ENCODE peak calls at places on chromosomes 4 and X, in five cellular contexts. One of them, this sample, is unnamed.

GRCh38 chrX:69077895-69078455 is 87.3 kb downstream of the PJA1 start:
- DNase-seq in A549: no peak
- DNase-seq in Panc1: no peak
- DNase-seq in upper lobe of right lung: no peak
- DNase-seq in heart right ventricle: no peak
- DNase-seq in this sample: no peak

GRCh38 chr4:37653601-37654000 is 32.6 kb downstream of the RELL1 start:
- DNase-seq in Panc1: no peak
- DNase-seq in heart right ventricle: no peak
- DNase-seq in upper lobe of right lung: no peak
- DNase-seq in A549: no peak
- DNase-seq in this sample: no peak

GRCh38 chr4:24091632-24092240 is 201.9 kb upstream of the PPARGC1A start:
- DNase-seq in heart right ventricle: no peak
- DNase-seq in upper lobe of right lung: no peak
- DNase-seq in Panc1: no peak
- DNase-seq in A549: no peak
- DNase-seq in this sample: no peak

GRCh38 chrX:119118780-119119395 is 8.7 kb downstream of the KIAA1210 start:
- DNase-seq in A549: peak
- DNase-seq in upper lobe of right lung: no peak
- DNase-seq in Panc1: peak
- DNase-seq in heart right ventricle: peak
- DNase-seq in this sample: peak

GRCh38 chr4:101910786-101911373 is 120.3 kb downstream of the BANK1 start:
- DNase-seq in Panc1: no peak
- DNase-seq in upper lobe of right lung: no peak
- DNase-seq in heart right ventricle: no peak
- DNase-seq in A549: no peak
- DNase-seq in this sample: no peak

GRCh38 chr4:176920694-176921093 is 128.0 kb upstream of the VEGFC start:
- DNase-seq in Panc1: peak
- DNase-seq in A549: no peak
- DNase-seq in heart right ventricle: no peak
- DNase-seq in upper lobe of right lung: no peak
- DNase-seq in this sample: no peak

GRCh38 chr4:168551945-168552695 is 55.3 kb downstream of the PALLD start:
- DNase-seq in upper lobe of right lung: no peak
- DNase-seq in heart right ventricle: no peak
- DNase-seq in A549: peak
- DNase-seq in Panc1: no peak
- DNase-seq in this sample: no peak

GRCh38 chr4:79632114-79632513 is 224.1 kb upstream of the GK2 start:
- DNase-seq in Panc1: no peak
- DNase-seq in upper lobe of right lung: no peak
- DNase-seq in A549: no peak
- DNase-seq in heart right ventricle: no peak
- DNase-seq in this sample: no peak

GRCh38 chr4:36624030-36624429 is 342.6 kb downstream of the DTHD1 start:
- DNase-seq in upper lobe of right lung: no peak
- DNase-seq in Panc1: no peak
- DNase-seq in heart right ventricle: no peak
- DNase-seq in A549: no peak
- DNase-seq in this sample: no peak

GRCh38 chr4:159016527-159017137 is 86.2 kb upstream of the RAPGEF2 start:
- DNase-seq in upper lobe of right lung: no peak
- DNase-seq in Panc1: no peak
- DNase-seq in A549: no peak
- DNase-seq in heart right ventricle: no peak
- DNase-seq in this sample: no peak

GRCh38 chrX:41922125-41922521 is 1.2 kb downstream of the CASK start:
- DNase-seq in A549: no peak
- DNase-seq in upper lobe of right lung: no peak
- DNase-seq in Panc1: no peak
- DNase-seq in heart right ventricle: no peak
- DNase-seq in this sample: no peak

GRCh38 chrX:128781506-128781905 is 729.3 kb upstream of the ACTRT1 start:
- DNase-seq in Panc1: no peak
- DNase-seq in upper lobe of right lung: no peak
- DNase-seq in A549: peak
- DNase-seq in heart right ventricle: peak
- DNase-seq in this sample: no peak

GRCh38 chrX:67558267-67558666 is 14.4 kb downstream of the AR start:
- DNase-seq in heart right ventricle: no peak
- DNase-seq in Panc1: no peak
- DNase-seq in A549: no peak
- DNase-seq in upper lobe of right lung: no peak
- DNase-seq in this sample: no peak

GRCh38 chr4:172142331-172142738 is 329.1 kb downstream of the GALNTL6 start:
- DNase-seq in upper lobe of right lung: no peak
- DNase-seq in A549: peak
- DNase-seq in heart right ventricle: no peak
- DNase-seq in Panc1: no peak
- DNase-seq in this sample: no peak

DNA sequence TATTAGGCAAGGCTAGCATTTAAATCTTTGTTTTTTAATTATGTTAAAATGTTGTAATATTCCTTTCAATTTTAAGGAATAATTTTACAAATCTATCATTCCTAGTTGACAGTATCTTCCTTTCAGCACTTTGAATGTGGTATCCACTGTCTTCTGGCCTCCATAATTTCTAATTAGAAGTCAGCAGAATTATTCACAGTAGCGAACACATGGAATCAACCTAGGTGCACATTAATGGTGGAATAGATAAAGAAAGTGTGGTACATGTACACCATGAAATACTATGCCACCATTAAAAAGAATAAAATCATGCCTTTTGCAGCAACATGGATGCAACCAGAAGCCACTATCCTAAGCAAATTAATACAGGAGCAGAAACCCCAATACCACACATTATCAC is 1887.8 kb downstream of the PCDH7 start:
- DNase-seq in A549: no peak
- DNase-seq in upper lobe of right lung: no peak
- DNase-seq in heart right ventricle: no peak
- DNase-seq in Panc1: no peak
- DNase-seq in this sample: no peak
- H3K27ac ChIP-seq in A549: no peak
- H3K27ac ChIP-seq in upper lobe of right lung: no peak
- H3K27ac ChIP-seq in heart right ventricle: no peak
- H3K27ac ChIP-seq in Panc1: no peak
- H3K27ac ChIP-seq in this sample: no peak

DNA sequence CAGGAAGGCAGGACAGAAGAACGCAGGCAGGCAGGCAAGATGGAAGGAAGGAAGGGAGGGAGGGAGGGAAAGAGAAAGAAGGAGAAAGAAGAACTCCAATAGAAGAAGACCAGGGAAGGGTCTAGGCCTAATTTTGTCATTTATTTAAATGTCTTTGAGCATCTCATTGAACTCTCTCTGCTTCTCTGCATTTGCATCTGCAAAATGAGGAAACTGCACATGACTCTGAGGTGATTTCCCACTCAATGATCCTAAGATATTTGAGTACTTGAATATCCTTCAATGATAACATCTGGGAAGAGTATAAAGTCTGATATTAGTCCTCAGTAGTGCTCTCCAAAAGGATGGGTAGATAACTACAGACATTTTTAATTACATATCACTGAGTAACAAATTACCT is 33.1 kb upstream of the RBPJ start:
- DNase-seq in heart right ventricle: no peak
- DNase-seq in upper lobe of right lung: no peak
- DNase-seq in A549: no peak
- DNase-seq in Panc1: no peak
- DNase-seq in this sample: no peak
- H3K4me3 ChIP-seq in heart right ventricle: no peak
- H3K4me3 ChIP-seq in upper lobe of right lung: no peak
- H3K4me3 ChIP-seq in A549: no peak
- H3K4me3 ChIP-seq in Panc1: no peak
- H3K4me3 ChIP-seq in this sample: no peak

GRCh38 chr4:5030152-5030668 is 11.0 kb upstream of the CYTL1 start:
- DNase-seq in upper lobe of right lung: no peak
- DNase-seq in heart right ventricle: no peak
- DNase-seq in A549: no peak
- DNase-seq in Panc1: no peak
- DNase-seq in this sample: no peak

GRCh38 chr4:5024673-5025072 is 5.4 kb upstream of the CYTL1 start:
- DNase-seq in A549: no peak
- DNase-seq in heart right ventricle: no peak
- DNase-seq in upper lobe of right lung: no peak
- DNase-seq in Panc1: no peak
- DNase-seq in this sample: no peak

GRCh38 chr4:5028480-5028879 is 9.2 kb upstream of the CYTL1 start:
- DNase-seq in heart right ventricle: no peak
- DNase-seq in A549: no peak
- DNase-seq in Panc1: no peak
- DNase-seq in upper lobe of right lung: no peak
- DNase-seq in this sample: no peak

GRCh38 chr4:5029447-5029846 is 10.2 kb upstream of the CYTL1 start:
- DNase-seq in Panc1: no peak
- DNase-seq in A549: no peak
- DNase-seq in upper lobe of right lung: no peak
- DNase-seq in heart right ventricle: no peak
- DNase-seq in this sample: no peak

DNA sequence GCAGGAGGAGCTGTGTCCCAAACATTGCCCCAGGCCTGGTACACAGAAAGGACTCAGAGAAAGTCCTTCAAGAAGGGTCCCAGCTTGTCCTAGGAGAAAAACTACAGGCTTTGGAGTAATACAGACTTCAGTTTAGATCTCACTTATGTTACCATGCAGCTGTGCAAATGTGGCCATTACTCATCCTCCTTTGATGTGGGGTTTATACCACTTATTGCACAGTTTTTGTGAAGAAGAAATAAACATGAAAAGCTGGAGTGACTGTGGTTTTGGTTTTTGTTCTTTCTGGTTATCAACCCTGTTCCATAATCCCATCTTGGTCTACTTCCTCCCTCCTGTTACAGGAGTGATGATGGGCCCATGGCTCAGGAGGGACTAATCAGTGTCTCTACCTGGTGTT is 8.1 kb upstream of the CYTL1 start:
- DNase-seq in heart right ventricle: no peak
- DNase-seq in A549: no peak
- DNase-seq in Panc1: no peak
- DNase-seq in upper lobe of right lung: no peak
- DNase-seq in this sample: no peak
- H3K27ac ChIP-seq in heart right ventricle: no peak
- H3K27ac ChIP-seq in A549: no peak
- H3K27ac ChIP-seq in Panc1: no peak
- H3K27ac ChIP-seq in upper lobe of right lung: no peak
- H3K27ac ChIP-seq in this sample: no peak

DNA sequence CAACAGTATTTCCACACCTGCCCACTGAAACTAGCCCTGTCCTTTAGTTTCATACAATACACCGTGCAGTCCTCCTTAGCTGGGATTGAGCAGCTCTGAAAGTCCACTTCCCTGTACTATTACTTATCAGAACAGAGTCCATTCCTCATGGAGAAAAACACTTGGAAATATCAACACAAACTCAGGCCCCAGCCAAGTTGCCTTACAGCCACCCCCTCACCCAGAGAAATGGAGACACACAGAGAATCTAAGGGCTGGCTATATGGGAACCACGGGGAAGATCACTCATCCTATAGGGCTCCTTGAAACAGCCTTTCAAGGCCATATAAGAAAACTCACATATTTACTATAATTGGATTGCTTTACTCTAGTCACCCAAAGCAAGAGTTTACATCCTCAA is 1.9 kb downstream of the SCARB2 start:
- DNase-seq in heart right ventricle: no peak
- DNase-seq in Panc1: no peak
- DNase-seq in upper lobe of right lung: no peak
- DNase-seq in A549: no peak
- DNase-seq in this sample: no peak
- H3K4me3 ChIP-seq in heart right ventricle: peak
- H3K4me3 ChIP-seq in Panc1: peak
- H3K4me3 ChIP-seq in upper lobe of right lung: peak
- H3K4me3 ChIP-seq in A549: no peak
- H3K4me3 ChIP-seq in this sample: peak

DNA sequence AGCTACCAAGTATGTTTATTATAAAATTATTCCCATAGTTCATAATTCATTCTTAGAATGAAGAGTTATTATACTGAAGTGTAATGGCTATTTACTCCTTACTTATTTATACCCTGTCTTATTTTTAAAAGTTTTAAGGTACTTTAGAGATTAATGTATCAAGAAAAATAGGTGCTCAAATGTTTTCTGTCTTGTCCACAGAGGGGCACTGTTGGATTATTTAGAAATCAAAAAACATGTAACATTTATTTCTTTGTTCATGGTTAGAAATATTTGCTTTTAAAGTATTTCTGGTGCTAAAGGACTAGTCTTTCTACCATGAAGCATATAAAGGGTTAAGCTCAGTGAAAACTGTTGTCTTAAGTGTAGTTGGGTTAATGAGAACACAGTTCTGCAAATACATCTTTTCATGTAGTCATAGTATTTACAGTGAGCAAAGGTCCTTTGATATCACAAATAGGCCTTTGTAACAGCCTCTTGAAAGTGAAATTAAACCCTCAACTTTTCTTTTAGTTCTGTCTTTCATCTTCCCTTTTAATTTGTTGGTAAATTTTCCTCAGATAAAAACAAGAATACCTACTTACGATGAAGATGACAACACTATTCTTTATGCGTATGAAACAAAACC is 7.7 kb downstream of the SCML1 start:
- DNase-seq in heart right ventricle: no peak
- DNase-seq in upper lobe of right lung: no peak
- DNase-seq in A549: peak
- DNase-seq in Panc1: no peak
- DNase-seq in this sample: no peak
- H3K27ac ChIP-seq in heart right ventricle: no peak
- H3K27ac ChIP-seq in upper lobe of right lung: no peak
- H3K27ac ChIP-seq in A549: no peak
- H3K27ac ChIP-seq in Panc1: no peak
- H3K27ac ChIP-seq in this sample: no peak

This sample was measured in dorsolateral prefrontal cortex.